ENCODE peak calls at places on chromosome 22, in four cellular contexts. One of them, this sample, is unnamed.

GRCh38 chr22:30860176-30861105 is 108.1 kb downstream of the MORC2 start:
- DNase-seq in T-helper 17 cell: no peak
- DNase-seq in SK-N-MC: no peak
- DNase-seq in activated CD4-positive, alpha-beta T cell treated with anti-CD3 and anti-CD28 coated beads for 48 hours: no peak
- DNase-seq in this sample: no peak

GRCh38 chr22:43152355-43153071 is 1.2 kb downstream of the TSPO start:
- DNase-seq in activated CD4-positive, alpha-beta T cell treated with anti-CD3 and anti-CD28 coated beads for 48 hours: peak
- DNase-seq in SK-N-MC: no peak
- DNase-seq in T-helper 17 cell: peak
- DNase-seq in this sample: peak

GRCh38 chr22:27139935-27140493 is 482.6 kb downstream of the MIAT start:
- DNase-seq in SK-N-MC: no peak
- DNase-seq in T-helper 17 cell: no peak
- DNase-seq in activated CD4-positive, alpha-beta T cell treated with anti-CD3 and anti-CD28 coated beads for 48 hours: no peak
- DNase-seq in this sample: no peak

GRCh38 chr22:30298005-30298701 is 8.8 kb upstream of the CASTOR1 start:
- DNase-seq in T-helper 17 cell: no peak
- DNase-seq in activated CD4-positive, alpha-beta T cell treated with anti-CD3 and anti-CD28 coated beads for 48 hours: no peak
- DNase-seq in SK-N-MC: no peak
- DNase-seq in this sample: no peak

GRCh38 chr22:24553597-24554315 is 1.2 kb downstream of the GUCD1 start:
- DNase-seq in SK-N-MC: no peak
- DNase-seq in T-helper 17 cell: no peak
- DNase-seq in activated CD4-positive, alpha-beta T cell treated with anti-CD3 and anti-CD28 coated beads for 48 hours: peak
- DNase-seq in this sample: no peak

GRCh38 chr22:39151329-39151975 is 1.0 kb downstream of the CBX7 start:
- DNase-seq in T-helper 17 cell: no peak
- DNase-seq in activated CD4-positive, alpha-beta T cell treated with anti-CD3 and anti-CD28 coated beads for 48 hours: no peak
- DNase-seq in SK-N-MC: no peak
- DNase-seq in this sample: no peak

GRCh38 chr22:25929479-25929878 is 187.5 kb downstream of the MYO18B start:
- DNase-seq in T-helper 17 cell: no peak
- DNase-seq in SK-N-MC: no peak
- DNase-seq in activated CD4-positive, alpha-beta T cell treated with anti-CD3 and anti-CD28 coated beads for 48 hours: no peak
- DNase-seq in this sample: no peak

GRCh38 chr22:27163162-27164137 is 506.1 kb downstream of the MIAT start:
- DNase-seq in activated CD4-positive, alpha-beta T cell treated with anti-CD3 and anti-CD28 coated beads for 48 hours: no peak
- DNase-seq in T-helper 17 cell: no peak
- DNase-seq in SK-N-MC: no peak
- DNase-seq in this sample: no peak

GRCh38 chr22:26474687-26475086 is 8.9 kb downstream of the HPS4 start:
- DNase-seq in SK-N-MC: no peak
- DNase-seq in T-helper 17 cell: no peak
- DNase-seq in activated CD4-positive, alpha-beta T cell treated with anti-CD3 and anti-CD28 coated beads for 48 hours: no peak
- DNase-seq in this sample: no peak

GRCh38 chr22:37334859-37335818 is 52.8 kb downstream of the CYTH4 start:
- DNase-seq in T-helper 17 cell: no peak
- DNase-seq in activated CD4-positive, alpha-beta T cell treated with anti-CD3 and anti-CD28 coated beads for 48 hours: peak
- DNase-seq in SK-N-MC: no peak
- DNase-seq in this sample: no peak

GRCh38 chr22:20398420-20398819 is 4.5 kb downstream of the ZNF74 start:
- DNase-seq in activated CD4-positive, alpha-beta T cell treated with anti-CD3 and anti-CD28 coated beads for 48 hours: no peak
- DNase-seq in T-helper 17 cell: no peak
- DNase-seq in SK-N-MC: no peak
- DNase-seq in this sample: no peak

GRCh38 chr22:40709752-40710413 is 30.6 kb downstream of the MCHR1 start:
- DNase-seq in activated CD4-positive, alpha-beta T cell treated with anti-CD3 and anti-CD28 coated beads for 48 hours: no peak
- DNase-seq in T-helper 17 cell: no peak
- DNase-seq in SK-N-MC: no peak
- DNase-seq in this sample: no peak

GRCh38 chr22:32469799-32470212 is 4.8 kb upstream of the FBXO7 start:
- DNase-seq in SK-N-MC: no peak
- DNase-seq in T-helper 17 cell: no peak
- DNase-seq in activated CD4-positive, alpha-beta T cell treated with anti-CD3 and anti-CD28 coated beads for 48 hours: peak
- DNase-seq in this sample: no peak

GRCh38 chr22:49480896-49481650 is 346.6 kb downstream of the BRD1 start:
- DNase-seq in SK-N-MC: no peak
- DNase-seq in activated CD4-positive, alpha-beta T cell treated with anti-CD3 and anti-CD28 coated beads for 48 hours: no peak
- DNase-seq in T-helper 17 cell: no peak
- DNase-seq in this sample: no peak

GRCh38 chr22:27292542-27293298 is 508.8 kb downstream of the MN1 start:
- DNase-seq in activated CD4-positive, alpha-beta T cell treated with anti-CD3 and anti-CD28 coated beads for 48 hours: no peak
- DNase-seq in T-helper 17 cell: no peak
- DNase-seq in SK-N-MC: no peak
- DNase-seq in this sample: no peak

GRCh38 chr22:40363059-40363458 is 7.3 kb upstream of the SGSM3 start:
- DNase-seq in T-helper 17 cell: no peak
- DNase-seq in activated CD4-positive, alpha-beta T cell treated with anti-CD3 and anti-CD28 coated beads for 48 hours: no peak
- DNase-seq in SK-N-MC: no peak
- DNase-seq in this sample: no peak

GRCh38 chr22:36384766-36385400 is 2.9 kb downstream of the MYH9 start:
- DNase-seq in T-helper 17 cell: no peak
- DNase-seq in activated CD4-positive, alpha-beta T cell treated with anti-CD3 and anti-CD28 coated beads for 48 hours: no peak
- DNase-seq in SK-N-MC: peak
- DNase-seq in this sample: peak

GRCh38 chr22:35539910-35540599 is 576 bp upstream of the RASD2 start:
- DNase-seq in activated CD4-positive, alpha-beta T cell treated with anti-CD3 and anti-CD28 coated beads for 48 hours: peak
- DNase-seq in SK-N-MC: no peak
- DNase-seq in T-helper 17 cell: peak
- DNase-seq in this sample: peak

GRCh38 chr22:39444937-39445465 is 11.8 kb upstream of the MGAT3 start:
- DNase-seq in T-helper 17 cell: no peak
- DNase-seq in SK-N-MC: no peak
- DNase-seq in activated CD4-positive, alpha-beta T cell treated with anti-CD3 and anti-CD28 coated beads for 48 hours: no peak
- DNase-seq in this sample: no peak

GRCh38 chr22:50012201-50013181 is at the start of gene IL17REL:
- DNase-seq in T-helper 17 cell: no peak
- DNase-seq in activated CD4-positive, alpha-beta T cell treated with anti-CD3 and anti-CD28 coated beads for 48 hours: no peak
- DNase-seq in SK-N-MC: no peak
- DNase-seq in this sample: no peak

GRCh38 chr22:42757475-42757874 is 36.8 kb upstream of the A4GALT start:
- DNase-seq in activated CD4-positive, alpha-beta T cell treated with anti-CD3 and anti-CD28 coated beads for 48 hours: no peak
- DNase-seq in SK-N-MC: no peak
- DNase-seq in T-helper 17 cell: no peak
- DNase-seq in this sample: no peak

GRCh38 chr22:28674121-28674563 is 5.5 kb downstream of the TTC28 start:
- DNase-seq in SK-N-MC: no peak
- DNase-seq in activated CD4-positive, alpha-beta T cell treated with anti-CD3 and anti-CD28 coated beads for 48 hours: peak
- DNase-seq in T-helper 17 cell: peak
- DNase-seq in this sample: no peak

GRCh38 chr22:35587447-35587870 is 29.7 kb downstream of the MB start:
- DNase-seq in activated CD4-positive, alpha-beta T cell treated with anti-CD3 and anti-CD28 coated beads for 48 hours: no peak
- DNase-seq in T-helper 17 cell: no peak
- DNase-seq in SK-N-MC: no peak
- DNase-seq in this sample: no peak

GRCh38 chr22:27115816-27116256 is 458.4 kb downstream of the MIAT start:
- DNase-seq in SK-N-MC: no peak
- DNase-seq in T-helper 17 cell: no peak
- DNase-seq in activated CD4-positive, alpha-beta T cell treated with anti-CD3 and anti-CD28 coated beads for 48 hours: no peak
- DNase-seq in this sample: no peak

GRCh38 chr22:43066844-43067385 is 22.3 kb downstream of the TTLL1 start:
- DNase-seq in T-helper 17 cell: no peak
- DNase-seq in activated CD4-positive, alpha-beta T cell treated with anti-CD3 and anti-CD28 coated beads for 48 hours: no peak
- DNase-seq in SK-N-MC: no peak
- DNase-seq in this sample: no peak

GRCh38 chr22:28788601-28789000 is 11.8 kb downstream of the XBP1 start:
- DNase-seq in SK-N-MC: no peak
- DNase-seq in T-helper 17 cell: no peak
- DNase-seq in activated CD4-positive, alpha-beta T cell treated with anti-CD3 and anti-CD28 coated beads for 48 hours: no peak
- DNase-seq in this sample: no peak

GRCh38 chr22:38240734-38241252 is 32.0 kb downstream of the TMEM184B start:
- DNase-seq in SK-N-MC: no peak
- DNase-seq in T-helper 17 cell: no peak
- DNase-seq in activated CD4-positive, alpha-beta T cell treated with anti-CD3 and anti-CD28 coated beads for 48 hours: no peak
- DNase-seq in this sample: no peak

GRCh38 chr22:48405741-48406140 is 1421.9 kb downstream of the BRD1 start:
- DNase-seq in SK-N-MC: no peak
- DNase-seq in T-helper 17 cell: no peak
- DNase-seq in activated CD4-positive, alpha-beta T cell treated with anti-CD3 and anti-CD28 coated beads for 48 hours: no peak
- DNase-seq in this sample: no peak

GRCh38 chr22:28139993-28140392 is 220.9 kb upstream of the PITPNB start:
- DNase-seq in activated CD4-positive, alpha-beta T cell treated with anti-CD3 and anti-CD28 coated beads for 48 hours: no peak
- DNase-seq in T-helper 17 cell: no peak
- DNase-seq in SK-N-MC: no peak
- DNase-seq in this sample: no peak

GRCh38 chr22:44917372-44918165 is 92.2 kb downstream of the PHF21B start:
- DNase-seq in activated CD4-positive, alpha-beta T cell treated with anti-CD3 and anti-CD28 coated beads for 48 hours: no peak
- DNase-seq in T-helper 17 cell: no peak
- DNase-seq in SK-N-MC: no peak
- DNase-seq in this sample: no peak

GRCh38 chr22:29014301-29014700 is 47.3 kb downstream of the C22orf31 start:
- DNase-seq in SK-N-MC: no peak
- DNase-seq in T-helper 17 cell: no peak
- DNase-seq in activated CD4-positive, alpha-beta T cell treated with anti-CD3 and anti-CD28 coated beads for 48 hours: no peak
- DNase-seq in this sample: no peak

This sample was measured in effector CD8-positive, alpha-beta T cell.